ENCODE peak calls at places on chromosomes 12 and 14, in four cellular contexts. E is keratinocyte, J is fibroblast of lung, Z is RWPE1. S is an unnamed sample.

GRCh38 chr12:45994736-45995135 is 4.4 kb upstream of the SCAF11 start:
- DNase-seq in Z (no peak), E (no peak), J (no peak), S (no peak)

GRCh38 chr14:75972729-75973480 is 8.9 kb downstream of the TGFB3 start:
- DNase-seq in Z (no peak), E (no peak), J (no peak), S (no peak)

GRCh38 chr12:107377596-107378385 is 284.4 kb upstream of the CRY1 start:
- DNase-seq in Z (no peak), E (no peak), J (no peak), S (no peak)

GRCh38 chr12:76976777-76977465 is 88.4 kb downstream of the E2F7 start:
- DNase-seq in E (no peak), J (peak; percentile 3), Z (no peak), S (no peak)

GRCh38 chr12:53023-53734 is 13.4 kb upstream of the IQSEC3 start:
- DNase-seq in J (no peak), Z (no peak), E (no peak), S (no peak)

GRCh38 chr14:90490727-90491050 is 93.9 kb downstream of the CALM1 start:
- DNase-seq in J (no peak), Z (no peak), E (no peak), S (no peak)

GRCh38 chr14:86296173-86296572 is 766.2 kb downstream of the FLRT2 start:
- DNase-seq in Z (no peak), E (no peak), J (peak; percentile 70), S (no peak)

GRCh38 chr12:121245031-121245430 is 35.1 kb downstream of the P2RX4 start:
- DNase-seq in Z (no peak), E (no peak), J (no peak), S (no peak)

GRCh38 chr14:98119739-98120138 is 1152.3 kb downstream of the BCL11B start:
- DNase-seq in E (no peak), Z (no peak), J (no peak), S (no peak)

GRCh38 chr12:93780115-93780641 is 103.0 kb downstream of the CRADD start:
- DNase-seq in Z (no peak), E (no peak), J (peak; percentile 59), S (no peak)
- H3K27ac ChIP-seq in Z (no peak overlapping the region), E (no peak overlapping the region), J (peak overlapping the region; percentile 98), S (no peak overlapping the region)

DNA sequence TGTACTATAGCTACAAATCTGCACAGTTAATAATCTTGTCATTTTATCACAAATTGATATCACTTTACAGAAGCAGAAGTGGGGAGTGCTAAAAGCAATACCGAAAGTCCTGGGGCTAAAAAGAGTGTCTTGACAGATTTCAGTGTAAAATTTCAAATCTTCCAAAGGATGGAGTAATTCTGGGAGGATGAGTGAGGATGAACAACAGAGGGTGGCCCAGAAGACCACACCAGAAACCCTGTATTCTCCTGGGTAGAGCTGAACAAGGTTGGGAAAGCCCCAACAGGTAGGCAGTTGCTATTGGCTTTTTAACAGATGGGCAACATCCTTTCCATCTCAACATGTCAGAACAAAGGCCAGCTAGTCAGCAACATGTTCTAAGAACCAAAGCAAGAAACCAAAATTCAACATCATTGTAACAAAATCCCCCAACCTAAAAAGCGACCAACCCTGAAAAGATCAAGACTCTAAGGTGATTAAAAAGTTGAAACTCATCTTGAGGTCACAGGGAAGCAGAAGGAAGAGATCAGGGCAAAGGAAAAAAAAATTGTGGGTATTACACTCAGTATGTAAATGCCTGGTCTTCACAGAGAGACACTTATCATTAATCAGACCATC is 38.8 kb downstream of the CBX5 start:
- DNase-seq in Z (no peak), J (no peak), E (no peak), S (no peak)
- H3K27ac ChIP-seq in Z (no peak overlapping the region), J (no peak overlapping the region), E (peak overlapping the region; percentile 47), S (peak overlapping the region; percentile 45)

GRCh38 chr12:53097564-53098353 is at the start of gene IGFBP6:
- DNase-seq in Z (peak; percentile 45), J (peak; percentile 45), E (no peak), S (no peak)

GRCh38 chr12:53097207-53097563 is 282 bp upstream of the IGFBP6 start:
- DNase-seq in E (no peak), Z (peak; percentile 22), J (peak; percentile 55), S (no peak)

GRCh38 chr12:53096761-53097160 is 706 bp upstream of the IGFBP6 start:
- DNase-seq in J (no peak), E (no peak), Z (no peak), S (no peak)

GRCh38 chr12:53098982-53099651 is 1.6 kb downstream of the IGFBP6 start:
- DNase-seq in Z (peak; percentile 98), J (peak; percentile 98), E (peak; percentile 84), S (peak; percentile 66)

GRCh38 chr12:53098354-53098981 is 1.0 kb downstream of the IGFBP6 start:
- DNase-seq in Z (peak; percentile 90), J (peak; percentile 83), E (no peak), S (no peak)
- H3K27ac ChIP-seq in Z (peak overlapping the region; percentile 100), J (peak overlapping the region; percentile 96), E (peak overlapping the region; percentile 84), S (peak overlapping the region; percentile 72)

GRCh38 chr14:23114669-23115491 is 4.2 kb downstream of the CEBPE start:
- DNase-seq in E (peak; percentile 88), J (peak; percentile 97), Z (peak; percentile 94), S (peak; percentile 75)

GRCh38 chr14:23115492-23115850 is 3.6 kb downstream of the CEBPE start:
- DNase-seq in E (no peak), Z (no peak), J (no peak), S (no peak)

GRCh38 chr14:23112359-23113178 is 6.5 kb downstream of the CEBPE start:
- DNase-seq in Z (no peak), J (peak; percentile 21), E (no peak), S (no peak)

GRCh38 chr14:23113346-23114119 is 5.5 kb downstream of the CEBPE start:
- DNase-seq in J (peak; percentile 91), Z (no peak), E (no peak), S (no peak)

DNA sequence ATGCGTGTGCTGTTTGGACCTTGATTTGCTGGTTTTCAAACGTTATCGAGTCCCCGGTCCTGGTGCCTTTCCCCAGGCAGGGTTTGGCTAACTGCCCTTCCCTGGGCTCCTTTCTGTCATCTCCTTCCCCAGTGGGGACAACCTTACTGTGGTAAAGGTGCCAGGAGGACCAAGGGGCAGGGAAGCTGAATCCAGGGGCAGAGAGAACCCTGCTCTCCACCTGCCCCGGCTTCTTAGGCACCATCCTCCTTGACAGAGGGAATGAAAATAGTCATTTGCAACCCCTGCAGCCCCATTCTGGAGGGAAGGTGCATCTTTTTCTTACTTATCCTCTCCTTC is 5.0 kb downstream of the CEBPE start:
- DNase-seq in J (no peak), Z (no peak), E (no peak), S (no peak)
- H3K27ac ChIP-seq in J (peak overlapping the region; percentile 91), Z (peak overlapping the region; percentile 3), E (no peak overlapping the region), S (no peak overlapping the region)

GRCh38 chr12:124605869-124606774 is 38.7 kb upstream of the NCOR2 start:
- DNase-seq in J (no peak), Z (no peak), E (no peak), S (no peak)

GRCh38 chr12:124605150-124605549 is 37.7 kb upstream of the NCOR2 start:
- DNase-seq in J (no peak), Z (no peak), E (no peak), S (no peak)

GRCh38 chr12:124603143-124603542 is 35.7 kb upstream of the NCOR2 start:
- DNase-seq in E (no peak), J (no peak), Z (no peak), S (no peak)

GRCh38 chr12:124601699-124602098 is 34.3 kb upstream of the NCOR2 start:
- DNase-seq in E (no peak), Z (no peak), J (no peak), S (no peak)

GRCh38 chr12:124603910-124604775 is 36.7 kb upstream of the NCOR2 start:
- DNase-seq in Z (no peak), E (no peak), J (no peak), S (no peak)
- H3K27ac ChIP-seq in Z (no peak overlapping the region), E (no peak overlapping the region), J (no peak overlapping the region), S (no peak overlapping the region)

GRCh38 chr12:123044351-123044750 is 63.9 kb downstream of the ARL6IP4 start:
- DNase-seq in E (no peak), J (no peak), Z (no peak), S (no peak)
- H3K27ac ChIP-seq in E (no peak overlapping the region), J (peak overlapping the region; percentile 46), Z (no peak overlapping the region), S (no peak overlapping the region)

GRCh38 chr14:70684030-70684429 is 42.3 kb downstream of the TTC9 start:
- DNase-seq in J (no peak), Z (no peak), E (no peak), S (no peak)
- H3K27ac ChIP-seq in J (no peak overlapping the region), Z (no peak overlapping the region), E (no peak overlapping the region), S (no peak overlapping the region)

GRCh38 chr14:55607386-55607785 is 27.4 kb downstream of the KTN1 start:
- DNase-seq in J (no peak), E (no peak), Z (no peak), S (no peak)

GRCh38 chr14:55614304-55614703 is 34.3 kb downstream of the KTN1 start:
- DNase-seq in E (no peak), J (no peak), Z (no peak), S (no peak)

GRCh38 chr14:55610717-55611370 is 30.8 kb downstream of the KTN1 start:
- DNase-seq in Z (no peak), E (no peak), J (no peak), S (no peak)

GRCh38 chr14:55609681-55610080 is 29.7 kb downstream of the KTN1 start:
- DNase-seq in J (peak; percentile 57), Z (peak; percentile 25), E (no peak), S (no peak)

DNA sequence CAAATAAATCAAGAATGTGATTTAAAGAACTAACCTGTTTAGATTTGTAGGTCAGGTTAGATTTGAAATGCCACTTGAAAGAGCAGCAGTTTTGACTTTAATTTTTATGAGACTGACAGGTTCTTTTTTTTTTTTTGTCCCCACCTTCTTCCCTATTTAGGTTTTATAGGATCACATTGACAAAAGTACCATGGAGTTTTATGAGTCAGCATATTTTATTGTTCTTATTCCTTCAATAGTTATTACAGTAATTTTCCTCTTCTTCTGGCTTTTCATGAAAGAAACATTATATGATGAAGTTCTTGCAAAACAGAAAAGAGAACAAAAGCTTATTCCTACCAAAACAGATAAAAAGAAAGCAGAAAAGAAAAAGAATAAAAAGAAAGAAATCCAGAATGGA is 31.9 kb downstream of the KTN1 start:
- DNase-seq in Z (no peak), E (no peak), J (no peak), S (no peak)
- H3K27ac ChIP-seq in Z (no peak overlapping the region), E (no peak overlapping the region), J (no peak overlapping the region), S (no peak overlapping the region)

DNA sequence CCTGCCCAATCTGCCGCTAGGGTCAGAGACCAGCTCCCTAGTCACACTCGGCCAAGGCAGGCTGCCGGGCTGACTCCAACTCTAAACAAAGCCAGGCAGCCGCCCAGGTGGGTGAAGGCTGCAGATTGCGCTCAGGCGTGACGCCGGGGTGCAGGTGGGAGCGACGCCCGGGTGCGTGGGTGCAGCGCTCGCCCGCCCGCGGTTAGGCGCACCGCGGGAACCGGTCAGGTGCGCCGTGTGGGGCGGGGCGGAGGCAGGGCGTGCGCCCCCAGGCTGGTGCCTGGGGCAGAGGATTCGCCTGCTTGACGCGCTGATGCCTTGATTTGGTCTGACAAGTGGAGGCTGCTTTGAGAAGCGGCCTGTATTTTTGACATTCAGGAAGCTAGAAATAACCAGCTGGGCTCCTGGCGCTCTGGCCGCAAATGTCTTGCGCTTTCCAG is 126.7 kb upstream of the HIF1A start:
- DNase-seq in Z (no peak), J (no peak), E (no peak), S (no peak)
- H3K27ac ChIP-seq in Z (peak overlapping the region; percentile 90), J (no peak overlapping the region), E (peak overlapping the region; percentile 40), S (peak overlapping the region; percentile 99)